ENCODE peak calls at places on chromosomes 16 and 17, in six cellular contexts. D is IMR-90, Q is A549, P is HCT116, W is HepG2, X is H1. C is an unnamed sample.

GRCh38 chr16:27216297-27216885 is 13.1 kb downstream of the KDM8 start:
- DNase-seq in Q (no peak), X (no peak), D (no peak), P (no peak), W (no peak), C (no peak)

GRCh38 chr17:74539281-74539820 is 6.6 kb downstream of the CD300C start:
- DNase-seq in X (no peak), P (no peak), W (no peak), D (no peak), Q (no peak), C (no peak)

GRCh38 chr16:64870859-64871258 is 251.0 kb downstream of the CDH11 start:
- DNase-seq in W (no peak), D (no peak), Q (no peak), X (no peak), P (no peak), C (no peak)

GRCh38 chr16:2008631-2009301 is 855 bp downstream of the ZNF598 start:
- DNase-seq in D (peak), Q (no peak), P (no peak), W (peak), X (no peak), C (peak)

GRCh38 chr17:51260960-51261958 is 913 bp downstream of the UTP18 start:
- DNase-seq in W (peak), P (peak), Q (no peak), X (peak), D (no peak), C (peak)

GRCh38 chr17:74862919-74863318 is 3.2 kb upstream of the GRIN2C start:
- DNase-seq in Q (no peak), P (no peak), D (no peak), X (no peak), W (no peak), C (no peak)

GRCh38 chr17:50117202-50118040 is 12.5 kb downstream of the SAMD14 start:
- DNase-seq in P (peak), W (peak), D (peak), Q (peak), X (peak), C (peak)

GRCh38 chr17:63549289-63549945 is 860 bp upstream of the DCAF7 start:
- DNase-seq in W (no peak), X (no peak), D (no peak), P (no peak), Q (no peak), C (no peak)

GRCh38 chr16:78556421-78556820 is 457.0 kb downstream of the WWOX start:
- DNase-seq in P (no peak), D (no peak), W (no peak), X (no peak), Q (no peak), C (no peak)

GRCh38 chr17:30332057-30332542 is 1.8 kb downstream of the TMIGD1 start:
- DNase-seq in Q (peak), X (no peak), D (peak), P (no peak), W (peak), C (no peak)

GRCh38 chr16:29029168-29029994 is 44.5 kb downstream of the LAT start:
- DNase-seq in X (peak), Q (peak), D (peak), P (no peak), W (no peak), C (peak)

GRCh38 chr17:64112978-64113377 is 17.0 kb downstream of the ERN1 start:
- DNase-seq in X (no peak), W (no peak), Q (no peak), P (no peak), D (peak), C (no peak)

GRCh38 chr16:23902223-23903000 is 66.6 kb downstream of the PRKCB start:
- DNase-seq in W (no peak), X (no peak), Q (no peak), D (no peak), P (no peak), C (no peak)

GRCh38 chr16:86791287-86792074 is 213.1 kb downstream of the FOXL1 start:
- DNase-seq in P (no peak), X (no peak), W (no peak), D (no peak), Q (no peak), C (no peak)

GRCh38 chr17:60139438-60140285 is 10.1 kb upstream of the CA4 start:
- DNase-seq in P (peak), W (peak), X (peak), D (peak), Q (peak), C (peak)

GRCh38 chr17:29085223-29085622 is 42.3 kb downstream of the PIPOX start:
- DNase-seq in P (no peak), X (no peak), W (no peak), Q (no peak), D (no peak), C (no peak)

GRCh38 chr17:67050476-67051154 is 6.3 kb downstream of the CACNG1 start:
- DNase-seq in X (no peak), P (no peak), W (no peak), Q (no peak), D (no peak), C (no peak)

GRCh38 chr17:59435238-59435637 is 103.8 kb downstream of the YPEL2 start:
- DNase-seq in W (no peak), Q (no peak), P (no peak), D (peak), X (no peak), C (peak)

GRCh38 chr17:29613371-29613837 is 9.3 kb downstream of the CORO6 start:
- DNase-seq in X (peak), D (peak), Q (peak), W (peak), P (no peak), C (peak)

GRCh38 chr16:71453051-71453450 is 9.0 kb downstream of the ZNF23 start:
- DNase-seq in Q (no peak), X (no peak), D (peak), P (no peak), W (no peak), C (no peak)

GRCh38 chr17:28755486-28755885 is 11.7 kb downstream of the TRAF4 start:
- DNase-seq in X (no peak), D (no peak), Q (no peak), W (no peak), P (no peak), C (no peak)

GRCh38 chr17:39240631-39241030 is 14.9 kb upstream of the STAC2 start:
- DNase-seq in D (no peak), Q (no peak), X (no peak), W (no peak), P (no peak), C (no peak)

GRCh38 chr16:80883816-80884215 is 79.4 kb upstream of the CDYL2 start:
- DNase-seq in W (no peak), Q (no peak), P (no peak), D (no peak), X (no peak), C (no peak)

GRCh38 chr16:27408012-27408601 is 6.1 kb downstream of the IL21R start:
- DNase-seq in X (no peak), W (peak), Q (no peak), D (peak), P (no peak), C (peak)

GRCh38 chr17:7017827-7018200 is 5.0 kb upstream of the BCL6B start:
- DNase-seq in W (no peak), D (no peak), P (no peak), Q (no peak), X (no peak), C (no peak)

GRCh38 chr17:27995554-27995953 is 46.9 kb upstream of the NLK start:
- DNase-seq in P (no peak), Q (no peak), W (no peak), X (no peak), D (no peak), C (no peak)

GRCh38 chr16:68447721-68448359 is 468 bp downstream of the SMPD3 start:
- DNase-seq in P (no peak), Q (no peak), D (no peak), X (no peak), W (no peak), C (no peak)

GRCh38 chr17:65071861-65072260 is 15.3 kb upstream of the GNA13 start:
- DNase-seq in D (peak), W (peak), Q (peak), X (no peak), P (no peak), C (no peak)

GRCh38 chr17:59754547-59754946 is 47.1 kb downstream of the VMP1 start:
- DNase-seq in W (peak), D (peak), Q (peak), X (no peak), P (peak), C (peak)

GRCh38 chr17:74354123-74354522 is 7.5 kb downstream of the BTBD17 start:
- DNase-seq in X (peak), P (peak), W (peak), D (no peak), Q (peak), C (no peak)

GRCh38 chr17:6072157-6072556 is 2.0 kb downstream of the WSCD1 start:
- DNase-seq in W (no peak), X (no peak), P (no peak), D (no peak), Q (no peak), C (peak)

DNA sequence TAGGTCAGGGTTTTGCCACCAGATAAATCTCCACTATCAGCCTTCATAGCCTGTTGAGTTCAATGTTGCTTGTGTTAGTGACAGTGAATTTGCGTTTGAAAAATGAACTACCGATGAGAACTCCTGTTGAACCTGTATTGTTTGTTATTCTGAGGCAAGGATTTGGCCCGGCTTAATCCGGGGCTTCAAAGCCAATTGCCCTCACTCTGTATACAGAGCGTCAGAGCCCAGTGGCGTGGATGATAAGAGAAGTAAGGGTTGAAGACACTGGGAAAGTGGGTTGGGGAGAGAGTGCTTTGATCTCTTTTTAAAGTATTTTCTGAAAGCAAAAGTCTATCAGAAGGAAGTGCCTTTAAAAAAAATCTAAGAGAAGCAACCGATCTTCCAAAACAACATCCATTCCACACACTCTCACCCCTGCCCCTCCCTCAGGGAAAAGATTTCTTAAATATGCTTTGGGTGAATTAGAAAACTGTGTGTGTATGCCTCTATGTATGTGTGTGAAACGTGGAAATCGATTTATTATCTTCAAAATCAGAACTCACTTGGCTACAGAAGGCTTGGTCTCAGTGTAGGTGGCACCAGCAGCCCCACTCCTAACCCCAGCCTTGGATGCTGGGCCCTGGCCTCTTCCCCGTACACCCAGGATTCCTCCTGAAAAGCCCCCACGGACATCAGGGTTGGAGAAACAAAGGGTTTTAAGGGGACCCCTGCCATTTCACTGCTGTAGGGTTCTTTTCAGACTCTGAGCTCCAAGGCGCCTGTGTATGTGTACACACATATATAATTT is 8.8 kb downstream of the TBX4 start:
- DNase-seq in Q (no peak), X (peak), D (peak), P (no peak), W (peak), C (no peak)
- H3K4me2 ChIP-seq in Q (no peak), X (no peak), D (no peak), P (no peak), W (peak), C (no peak)

DNA sequence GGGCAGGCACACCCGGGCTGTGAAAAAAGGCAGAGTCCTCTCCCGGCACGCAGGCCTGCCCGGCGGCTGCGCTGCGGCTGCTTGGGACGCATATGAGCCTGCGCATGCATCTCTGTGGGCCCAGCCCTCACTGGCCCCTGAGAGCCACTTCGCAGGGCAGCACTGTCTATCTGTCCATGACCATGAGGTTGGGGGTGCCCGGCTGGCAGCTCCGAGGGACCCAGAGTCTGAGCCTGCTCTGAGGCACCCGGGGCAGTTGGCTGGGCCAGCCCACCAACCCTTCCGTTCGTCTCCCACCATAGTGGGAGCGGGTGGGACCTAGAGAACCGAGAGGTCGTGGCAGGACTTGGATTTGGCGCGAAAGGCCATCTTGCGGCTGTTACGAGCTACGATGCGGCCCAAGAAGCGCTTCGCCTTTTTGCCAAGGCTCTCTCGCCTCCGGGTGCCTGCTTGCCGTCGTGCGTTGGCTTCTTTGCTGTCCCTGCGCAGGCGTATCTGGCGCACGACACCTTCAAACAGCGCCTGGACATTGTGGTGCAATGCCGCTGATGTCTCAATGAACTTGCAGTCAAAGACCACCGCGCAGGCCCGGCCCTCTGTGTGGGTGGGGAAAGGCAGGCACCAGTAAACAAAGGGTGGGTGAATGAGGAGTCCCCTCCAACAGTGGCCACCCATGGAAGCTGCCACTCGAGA is 3.2 kb upstream of the CDH16 start:
- DNase-seq in Q (no peak), D (no peak), W (no peak), P (no peak), X (no peak), C (no peak)
- TF ChIP-seq POLR2A in Q (no peak), D (no peak), W (no peak), P (no peak), X (no peak), C (no peak)

DNA sequence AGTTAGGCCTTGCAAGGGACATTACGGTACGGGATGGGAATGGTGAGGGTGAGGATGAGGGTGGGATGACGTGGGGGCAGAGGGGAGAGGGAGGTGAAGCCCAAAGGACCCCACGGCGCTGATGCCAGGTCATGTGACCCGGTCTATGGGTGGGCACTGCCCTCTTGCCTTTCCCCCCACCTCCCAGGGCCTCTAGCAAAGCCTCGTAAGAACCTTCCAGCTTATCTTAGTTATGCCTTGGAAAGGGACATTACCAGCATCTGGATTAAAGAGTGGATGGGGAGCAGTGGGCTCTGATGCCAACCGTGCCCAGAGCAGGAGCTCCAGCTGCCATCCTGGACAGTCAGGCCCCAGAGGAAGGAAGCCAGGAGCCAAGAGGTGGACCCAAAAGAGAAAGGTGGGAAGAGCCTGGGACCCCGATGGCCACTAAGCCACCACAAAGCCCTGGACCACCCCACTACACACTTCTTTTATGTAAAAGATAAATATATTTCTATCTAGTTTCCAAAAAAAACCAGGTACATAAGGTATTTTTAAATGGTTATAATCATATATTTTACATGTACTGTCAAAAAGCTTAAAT is 40.9 kb downstream of the TK2 start:
- DNase-seq in D (no peak), X (no peak), Q (no peak), W (no peak), P (no peak), C (no peak)
- H3K4me2 ChIP-seq in D (no peak), X (no peak), Q (peak), W (no peak), P (no peak), C (no peak)

DNA sequence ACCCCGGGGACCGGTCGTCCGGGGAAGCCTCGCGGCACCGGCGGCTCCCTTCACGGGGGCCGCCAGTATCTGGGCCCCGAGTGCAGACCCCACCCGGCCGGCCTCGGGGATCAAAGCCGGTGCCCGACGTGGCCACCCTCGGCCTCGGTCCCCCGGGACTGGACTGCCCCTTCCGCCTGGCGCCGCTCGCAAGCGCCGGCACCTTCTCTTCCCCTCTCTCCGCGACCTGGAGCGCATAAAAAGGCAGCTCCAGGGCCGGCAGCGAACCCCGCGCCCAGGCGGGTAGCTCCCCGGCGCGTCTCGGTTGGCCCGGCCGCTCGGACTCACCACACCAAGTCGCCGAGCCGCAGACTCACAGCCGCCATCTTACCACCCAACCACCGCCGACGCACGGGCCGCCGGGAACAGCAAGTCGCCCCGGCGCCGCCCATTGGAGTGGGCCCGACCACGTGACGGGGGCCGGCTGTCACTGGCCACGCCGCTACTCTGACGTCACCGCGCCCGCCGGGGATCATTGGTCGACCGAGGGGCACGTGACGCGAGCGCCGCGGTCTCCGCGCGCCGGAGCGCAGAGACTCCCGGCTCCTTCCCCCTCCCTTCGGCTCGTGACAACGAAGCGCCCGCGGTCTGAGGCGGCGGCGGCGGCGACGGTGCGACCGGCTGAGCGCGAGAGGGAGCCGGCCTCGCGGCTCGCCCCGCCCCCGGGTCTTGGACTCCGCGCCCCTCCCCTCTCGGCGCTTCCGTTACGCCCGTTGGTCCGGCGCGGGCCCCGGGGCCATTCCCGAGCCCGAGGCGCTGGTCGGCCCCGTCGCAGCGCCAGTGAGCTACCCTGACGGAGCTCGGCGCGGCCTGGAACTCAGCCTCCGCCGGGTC is at the start of the genes GLYR1 and UBN1:
- DNase-seq in W (peak), P (peak), X (peak), D (peak), Q (peak), C (peak)
- TF ChIP-seq POLR2A in W (peak), P (peak), X (peak), D (peak), Q (peak), C (peak)

GRCh38 chr16:48969611-48970010 is 312.0 kb downstream of the CBLN1 start:
- DNase-seq in P (no peak), W (no peak), X (no peak), Q (no peak), D (no peak), C (no peak)

GRCh38 chr16:48970216-48970615 is 311.4 kb downstream of the CBLN1 start:
- DNase-seq in D (no peak), X (no peak), Q (no peak), P (no peak), W (no peak), C (no peak)

GRCh38 chr16:48971571-48972071 is 310.0 kb downstream of the CBLN1 start:
- DNase-seq in D (no peak), W (no peak), P (peak), Q (no peak), X (no peak), C (no peak)

GRCh38 chr16:48972236-48972635 is 309.4 kb downstream of the CBLN1 start:
- DNase-seq in P (no peak), W (no peak), D (no peak), X (no peak), Q (no peak), C (no peak)
- H3K4me2 ChIP-seq in P (peak), W (no peak), D (no peak), X (no peak), Q (no peak), C (no peak)

GRCh38 chr16:8963010-8963824 is 489 bp downstream of the USP7 start:
- DNase-seq in P (no peak), X (peak), W (no peak), D (no peak), Q (no peak), C (no peak)

GRCh38 chr16:8961811-8962390 is 1.8 kb downstream of the USP7 start:
- DNase-seq in Q (no peak), P (no peak), W (peak), X (no peak), D (no peak), C (peak)

GRCh38 chr16:8962393-8963009 is 1.2 kb downstream of the USP7 start:
- DNase-seq in Q (no peak), D (no peak), P (no peak), W (no peak), X (no peak), C (peak)

GRCh38 chr16:8964462-8964861 is 756 bp upstream of the USP7 start:
- DNase-seq in P (no peak), X (no peak), W (no peak), Q (no peak), D (no peak), C (no peak)

DNA sequence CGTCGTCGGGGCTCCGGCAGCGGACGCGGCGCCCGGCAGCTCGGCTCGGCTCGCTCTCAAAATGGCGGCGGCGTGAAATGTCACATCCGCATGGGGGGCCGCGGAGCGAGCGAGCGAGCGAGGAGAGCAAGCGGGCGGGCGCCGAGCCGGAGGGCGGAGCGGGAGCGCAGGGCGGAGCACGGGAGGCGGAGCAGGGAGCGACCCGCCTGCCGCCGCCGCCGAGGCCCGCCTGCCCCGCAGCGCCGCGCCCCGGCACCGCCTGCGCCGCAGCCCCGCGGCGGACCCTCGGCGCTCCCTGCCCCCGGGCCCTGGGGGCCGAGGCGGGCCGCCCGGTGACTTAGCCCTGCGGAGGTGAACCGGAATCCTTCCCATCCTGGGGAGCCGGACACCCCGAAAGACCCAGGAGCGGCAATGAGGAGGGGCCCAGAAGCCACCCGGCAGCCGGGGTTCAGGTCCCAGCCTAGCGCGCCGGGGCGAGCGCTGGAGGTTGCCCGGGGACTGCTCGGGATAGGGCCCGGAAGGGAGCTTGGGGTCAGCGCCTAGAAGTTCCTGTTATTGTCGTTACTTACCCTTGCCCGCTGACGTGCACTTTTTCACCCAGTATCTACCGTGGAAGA is at the start of gene USP7:
- DNase-seq in D (peak), X (peak), P (peak), W (peak), Q (peak), C (peak)
- TF ChIP-seq POLR2A in D (peak), X (no peak), P (peak), W (peak), Q (peak), C (peak)